ENCODE peak calls at places on chromosomes 4 and X, in six cellular contexts. G is fibroblast of lung; C is ascending aorta; J is germinal center; X is stimulated activated CD8-positive, alpha-beta memory T cell treated with anti-CD3 and anti-CD28 coated beads, Interleukin-15, amount 100 ng/mL, for 48 hours; K is hepatocyte. F is an unnamed sample.

GRCh38 chr4:132818091-132818490 is 331.0 kb upstream of the PCDH10 start:
- DNase-seq in J (no peak), G (no peak), K (peak; percentile 31), X (no peak), C (no peak), F (no peak)

GRCh38 chr4:38177792-38178665 is 217.8 kb downstream of the PTTG2 start:
- DNase-seq in X (no peak), C (peak; percentile 80), G (no peak), K (no peak), J (no peak), F (no peak)

GRCh38 chrX:111169141-111169540 is 73.2 kb downstream of the PAK3 start:
- DNase-seq in X (no peak), G (no peak), C (no peak), K (no peak), J (no peak), F (no peak)

GRCh38 chr4:123741906-123742305 is 345.3 kb downstream of the SPRY1 start:
- DNase-seq in J (no peak), K (no peak), C (no peak), G (peak; percentile 35), X (no peak), F (no peak)

GRCh38 chr4:40576651-40577480 is 52.8 kb downstream of the RBM47 start:
- DNase-seq in C (peak; percentile 89), G (peak; percentile 96), K (peak; percentile 93), X (no peak), J (peak; percentile 41), F (no peak)

GRCh38 chrX:143455045-143455444 is 62.2 kb downstream of the SPANXN3 start:
- DNase-seq in X (no peak), J (no peak), C (no peak), K (no peak), G (no peak), F (no peak)

GRCh38 chr4:54998991-54999390 is 126.4 kb downstream of the KDR start:
- DNase-seq in K (peak; percentile 40), C (no peak), X (no peak), G (peak; percentile 12), J (no peak), F (no peak)

GRCh38 chr4:1772869-1773538 is 20.1 kb upstream of the FGFR3 start:
- DNase-seq in G (no peak), J (no peak), X (no peak), K (no peak), C (no peak), F (no peak)

GRCh38 chrX:121389976-121390709 is 342.7 kb downstream of the GLUD2 start:
- DNase-seq in G (peak; percentile 26), J (no peak), C (no peak), K (peak; percentile 24), X (no peak), F (no peak)

GRCh38 chrX:40855411-40855810 is 120.1 kb upstream of the MED14 start:
- DNase-seq in G (peak; percentile 41), J (no peak), K (no peak), C (no peak), X (no peak), F (no peak)

GRCh38 chr4:8502836-8503585 is 62.4 kb downstream of the TRMT44 start:
- DNase-seq in C (no peak), J (no peak), G (no peak), X (no peak), K (no peak), F (no peak)

GRCh38 chr4:94562285-94562684 is 110.5 kb downstream of the PDLIM5 start:
- DNase-seq in K (no peak), G (no peak), X (no peak), C (no peak), J (no peak), F (no peak)

GRCh38 chr4:4590496-4590895 is 48.6 kb upstream of the STX18 start:
- DNase-seq in G (peak; percentile 41), X (no peak), K (no peak), J (no peak), C (no peak), F (no peak)

GRCh38 chrX:102840871-102841705 is 96.0 kb upstream of the RAB40AL start:
- DNase-seq in X (no peak), K (peak; percentile 11), C (no peak), J (no peak), G (peak; percentile 11), F (no peak)

GRCh38 chr4:74623041-74623440 is 171.3 kb downstream of the BTC start:
- DNase-seq in G (no peak), K (peak; percentile 65), C (no peak), X (no peak), J (peak; percentile 9), F (no peak)

GRCh38 chr4:133439830-133440229 is 290.7 kb downstream of the PCDH10 start:
- DNase-seq in G (peak; percentile 14), K (no peak), J (no peak), X (no peak), C (no peak), F (no peak)

GRCh38 chrX:63349307-63349706 is 1.8 kb downstream of the SPIN4 start:
- DNase-seq in X (no peak), J (no peak), G (no peak), C (no peak), K (no peak), F (no peak)

GRCh38 chr4:25162566-25162965 is 2.3 kb upstream of the SEPSECS start:
- DNase-seq in G (no peak), X (no peak), K (no peak), J (no peak), C (no peak), F (no peak)

GRCh38 chr4:186676531-186677158 is 47.0 kb downstream of the FAT1 start:
- DNase-seq in J (no peak), X (no peak), C (no peak), K (peak; percentile 36), G (peak; percentile 98), F (no peak)

GRCh38 chrX:106177106-106177981 is 9.2 kb downstream of the PWWP3B start:
- DNase-seq in G (peak; percentile 41), K (peak; percentile 67), J (no peak), X (no peak), C (no peak), F (no peak)

GRCh38 chr4:183718876-183719275 is 59.8 kb downstream of the TRAPPC11 start:
- DNase-seq in C (no peak), G (no peak), K (no peak), X (no peak), J (no peak), F (no peak)

GRCh38 chr4:169030575-169030982 is 20.5 kb upstream of the CBR4 start:
- DNase-seq in X (no peak), K (no peak), J (no peak), G (peak; percentile 49), C (no peak), F (no peak)

GRCh38 chr4:98653890-98654867 is 4.2 kb downstream of the TSPAN5 start:
- DNase-seq in X (no peak), G (peak; percentile 99), K (no peak), J (no peak), C (no peak), F (no peak)

GRCh38 chrX:65463550-65463949 is 71.0 kb downstream of the LAS1L start:
- DNase-seq in X (no peak), K (no peak), J (no peak), C (no peak), G (peak; percentile 58), F (no peak)

GRCh38 chr4:43763029-43763610 is 685.5 kb downstream of the KCTD8 start:
- DNase-seq in J (no peak), G (peak; percentile 31), C (no peak), X (no peak), K (no peak), F (peak; percentile 91)

GRCh38 chr4:57501715-57502114 is 391.5 kb upstream of the IGFBP7 start:
- DNase-seq in X (no peak), G (peak; percentile 88), J (no peak), K (peak; percentile 79), C (no peak), F (no peak)

GRCh38 chrX:15173411-15173810 is 96.5 kb downstream of the ASB9 start:
- DNase-seq in G (peak; percentile 53), J (no peak), K (no peak), X (no peak), C (no peak), F (no peak)

GRCh38 chrX:155071694-155072215 is 447 bp downstream of the BRCC3 start:
- DNase-seq in K (no peak), J (peak; percentile 3), G (no peak), C (no peak), X (no peak), F (no peak)

F was measured in cerebellar nuclear complex.